ENCODE peak calls at places on chromosomes 6 and 20, in four cellular contexts. X is activated T-cell treated with anti-CD3 and anti-CD28 coated beads, Interleukin-2, amount 50 U/mL, for 24 hours; O is iPS-NIHi11; J is activated CD4-positive, CD25-positive, alpha-beta regulatory T cell. A is an unnamed sample.

GRCh38 chr6:25193865-25194679 is 85.1 kb upstream of the CARMIL1 start:
- DNase-seq in X (no peak), O (no peak), J (no peak), A (no peak)

GRCh38 chr20:46894971-46895905 is 595 bp downstream of the EYA2 start:
- DNase-seq in X (no peak), O (peak), J (no peak), A (no peak)

GRCh38 chr6:1538810-1539482 is 70.8 kb upstream of the FOXC1 start:
- DNase-seq in X (no peak), O (no peak), J (no peak), A (no peak)

GRCh38 chr6:1604347-1604990 is 5.2 kb upstream of the FOXC1 start:
- DNase-seq in X (peak), O (peak), J (peak), A (peak)

GRCh38 chr6:79335133-79335674 is 100.7 kb upstream of the HMGN3 start:
- DNase-seq in X (no peak), O (no peak), J (no peak), A (no peak)

GRCh38 chr6:97524846-97525245 is 241.8 kb upstream of the MMS22L start:
- DNase-seq in X (no peak), O (peak), J (no peak), A (no peak)

GRCh38 chr20:50518270-50518721 is 8.1 kb downstream of the PTPN1 start:
- DNase-seq in X (no peak), O (no peak), J (no peak), A (no peak)

GRCh38 chr6:166309977-166310376 is 1.8 kb upstream of the PRR18 start:
- DNase-seq in X (no peak), O (no peak), J (no peak), A (no peak)

GRCh38 chr6:156017838-156018237 is 562.2 kb upstream of the NOX3 start:
- DNase-seq in X (no peak), O (no peak), J (no peak), A (no peak)

GRCh38 chr20:46709459-46710148 is at the start of gene SLC2A10:
- DNase-seq in X (peak), O (peak), J (no peak), A (peak)

GRCh38 chr6:44898296-44898930 is 429.7 kb upstream of the RUNX2 start:
- DNase-seq in X (no peak), O (peak), J (no peak), A (no peak)

GRCh38 chr20:51522207-51522606 is 20.3 kb downstream of the NFATC2 start:
- DNase-seq in X (no peak), O (no peak), J (no peak), A (no peak)

GRCh38 chr20:41170386-41171105 is 33.2 kb downstream of the PLCG1 start:
- DNase-seq in X (peak), O (no peak), J (no peak), A (peak)

GRCh38 chr6:26240157-26240980 is 124.6 kb upstream of the BTN3A2 start:
- DNase-seq in X (peak), O (peak), J (peak), A (no peak)

GRCh38 chr6:106512048-106512957 is 117.0 kb downstream of the RTN4IP1 start:
- DNase-seq in X (peak), O (peak), J (peak), A (peak)

GRCh38 chr6:157427969-157428368 is 47.0 kb downstream of the ZDHHC14 start:
- DNase-seq in X (no peak), O (no peak), J (no peak), A (no peak)

GRCh38 chr6:16540804-16541752 is 220.2 kb downstream of the ATXN1 start:
- DNase-seq in X (no peak), O (no peak), J (no peak), A (no peak)

GRCh38 chr6:2125158-2125557 is 120.2 kb downstream of the GMDS start:
- DNase-seq in X (no peak), O (no peak), J (no peak), A (no peak)

GRCh38 chr20:62346398-62347150 is 20.5 kb downstream of the LAMA5 start:
- DNase-seq in X (no peak), O (no peak), J (no peak), A (peak)

GRCh38 chr6:52746213-52746612 is 17.1 kb downstream of the GSTA2 start:
- DNase-seq in X (no peak), O (no peak), J (no peak), A (no peak)

GRCh38 chr6:102848796-102849195 is 1455.3 kb downstream of the GRIK2 start:
- DNase-seq in X (no peak), O (no peak), J (no peak), A (no peak)

GRCh38 chr6:453152-453551 is 61.6 kb downstream of the IRF4 start:
- DNase-seq in X (no peak), O (no peak), J (no peak), A (no peak)

GRCh38 chr6:3421763-3422456 is 34.9 kb downstream of the SLC22A23 start:
- DNase-seq in X (no peak), O (no peak), J (no peak), A (no peak)

GRCh38 chr20:48131581-48131980 is 346.3 kb upstream of the SULF2 start:
- DNase-seq in X (no peak), O (no peak), J (no peak), A (peak)

GRCh38 chr6:7894272-7895124 is 16.1 kb downstream of the TXNDC5 start:
- DNase-seq in X (no peak), O (no peak), J (no peak), A (no peak)

GRCh38 chr6:152034631-152035030 is 227.1 kb downstream of the ESR1 start:
- DNase-seq in X (no peak), O (no peak), J (no peak), A (no peak)

A was measured in ovary.